ENCODE peak calls at places on chromosomes 11 and 22, in four cellular contexts. I is mucosa of descending colon, P is cardiac muscle cell, Y is psoas muscle. U is an unnamed sample.

GRCh38 chr22:19875061-19875530 is 20.4 kb upstream of the GNB1L start:
- DNase-seq in I (peak), P (no peak), Y (peak), U (no peak)

GRCh38 chr11:29449280-29450074 is 567.4 kb downstream of the KCNA4 start:
- DNase-seq in I (no peak), P (peak), Y (no peak), U (no peak)

GRCh38 chr22:36948273-36949055 is 35.0 kb downstream of the CSF2RB start:
- DNase-seq in I (no peak), P (no peak), Y (no peak), U (peak)

GRCh38 chr11:47047972-47048371 is 111.4 kb downstream of the CSTPP1 start:
- DNase-seq in I (no peak), P (no peak), Y (no peak), U (no peak)

GRCh38 chr22:27212617-27213177 is 555.3 kb downstream of the MIAT start:
- DNase-seq in I (no peak), P (peak), Y (peak), U (peak)

GRCh38 chr11:112613051-112613972 is 347.9 kb upstream of the NCAM1 start:
- DNase-seq in I (no peak), P (no peak), Y (no peak), U (peak)

GRCh38 chr11:87219266-87219665 is 181.5 kb downstream of the TMEM135 start:
- DNase-seq in I (no peak), P (peak), Y (no peak), U (no peak)

GRCh38 chr11:78564037-78564888 is 10.4 kb downstream of the NARS2 start:
- DNase-seq in I (no peak), P (peak), Y (no peak), U (peak)

GRCh38 chr11:128500488-128500887 is 86.9 kb downstream of the ETS1 start:
- DNase-seq in I (no peak), P (no peak), Y (no peak), U (no peak)

GRCh38 chr11:11978098-11978637 is 30.3 kb downstream of the DKK3 start:
- DNase-seq in I (no peak), P (no peak), Y (peak), U (no peak)

GRCh38 chr11:33945481-33946268 is 53.8 kb upstream of the LMO2 start:
- DNase-seq in I (no peak), P (peak), Y (no peak), U (no peak)

GRCh38 chr22:38776086-38776485 is 17.9 kb downstream of the DNAL4 start:
- DNase-seq in I (no peak), P (no peak), Y (no peak), U (no peak)

GRCh38 chr11:128471138-128471661 is 116.2 kb downstream of the ETS1 start:
- DNase-seq in I (peak), P (no peak), Y (no peak), U (no peak)

GRCh38 chr11:61891331-61892084 is at the start of gene FADS3:
- DNase-seq in I (peak), P (peak), Y (peak), U (peak)
- TF ChIP-seq CTCF in I (no peak), P (no peak), Y (no peak), U (no peak)

GRCh38 chr22:46827781-46828180 is 65.3 kb downstream of the TBC1D22A start:
- DNase-seq in I (peak), P (no peak), Y (no peak), U (no peak)

GRCh38 chr22:46825145-46825544 is 62.7 kb downstream of the TBC1D22A start:
- DNase-seq in I (peak), P (no peak), Y (no peak), U (no peak)

GRCh38 chr22:46826438-46826837 is 64.0 kb downstream of the TBC1D22A start:
- DNase-seq in I (no peak), P (no peak), Y (no peak), U (no peak)

GRCh38 chr22:46828323-46829139 is 66.1 kb downstream of the TBC1D22A start:
- DNase-seq in I (peak), P (no peak), Y (no peak), U (no peak)

GRCh38 chr22:46827072-46827780 is 64.8 kb downstream of the TBC1D22A start:
- DNase-seq in I (peak), P (peak), Y (no peak), U (no peak)
- TF ChIP-seq CTCF in I (no peak), P (no peak), Y (no peak), U (peak)

DNA sequence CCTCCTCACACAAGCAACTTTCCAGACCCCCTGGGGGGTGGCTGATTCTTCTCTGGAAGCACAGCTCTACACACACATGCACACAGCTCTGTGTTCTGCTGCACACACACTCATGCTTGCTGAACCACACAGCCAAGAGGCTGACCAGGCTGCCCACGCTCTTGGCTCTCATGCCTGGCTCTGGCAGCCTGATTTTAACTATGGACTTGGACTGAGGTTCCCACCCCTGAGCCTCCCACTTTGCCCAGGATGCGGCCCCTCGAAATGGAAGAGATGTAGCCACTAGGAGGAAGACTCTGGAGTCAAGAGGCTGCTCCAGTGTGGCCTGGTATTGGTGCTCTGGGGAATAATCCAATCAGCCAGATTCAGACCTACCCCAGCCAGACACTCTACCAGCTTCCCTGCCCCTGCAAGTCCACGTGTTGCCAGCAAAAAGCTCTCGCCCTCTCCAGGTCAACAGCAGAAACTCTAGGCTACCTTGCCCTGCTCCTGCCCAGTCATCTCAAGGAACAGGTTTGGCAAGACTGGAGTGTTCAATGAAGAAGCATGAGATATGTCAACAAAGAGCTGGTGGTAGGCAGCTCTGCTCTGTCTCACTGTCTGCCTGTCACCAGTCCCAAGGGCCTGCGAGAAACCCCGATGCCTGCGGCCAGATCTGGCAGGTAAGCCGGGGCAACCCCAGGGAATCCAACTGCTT is 8.8 kb upstream of the CASTOR1 start:
- DNase-seq in I (no peak), P (no peak), Y (no peak), U (no peak)
- TF ChIP-seq CTCF in I (no peak), P (no peak), Y (no peak), U (no peak)

DNA sequence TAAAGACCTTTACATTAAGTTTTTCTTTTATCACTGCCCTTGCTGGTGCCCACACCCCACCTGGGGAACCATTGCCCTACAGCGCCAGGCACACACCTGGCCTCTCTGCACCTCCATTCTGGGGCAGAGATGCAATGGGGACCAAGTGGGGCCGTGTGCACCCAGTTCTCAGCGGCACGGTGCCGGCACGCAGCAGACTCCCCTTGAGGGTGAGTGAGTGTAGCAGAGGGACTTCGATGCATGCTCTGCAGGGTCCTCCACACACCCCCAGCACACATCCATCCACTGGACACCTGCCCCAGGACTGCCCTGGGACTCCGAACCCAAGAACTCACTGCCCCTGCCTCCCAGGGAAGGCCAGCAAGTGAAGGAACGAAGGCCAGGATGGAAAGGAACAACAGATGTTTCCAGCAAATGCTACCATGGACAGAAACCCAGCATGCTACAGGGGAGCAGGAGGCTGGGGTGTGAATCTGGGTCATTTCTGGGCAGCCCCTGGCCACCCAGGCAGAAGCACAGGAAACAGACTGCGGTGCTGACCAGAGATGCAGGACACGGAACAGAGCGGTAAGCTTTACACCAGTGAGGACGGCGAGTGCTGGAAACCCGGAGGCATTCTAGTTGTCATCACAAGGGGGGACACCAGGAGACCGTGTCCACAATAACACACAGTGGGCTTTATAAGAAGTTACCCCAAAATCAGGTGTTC is 32.6 kb upstream of the MOB2 start:
- DNase-seq in I (peak), P (no peak), Y (peak), U (no peak)
- TF ChIP-seq CTCF in I (no peak), P (no peak), Y (no peak), U (no peak)

DNA sequence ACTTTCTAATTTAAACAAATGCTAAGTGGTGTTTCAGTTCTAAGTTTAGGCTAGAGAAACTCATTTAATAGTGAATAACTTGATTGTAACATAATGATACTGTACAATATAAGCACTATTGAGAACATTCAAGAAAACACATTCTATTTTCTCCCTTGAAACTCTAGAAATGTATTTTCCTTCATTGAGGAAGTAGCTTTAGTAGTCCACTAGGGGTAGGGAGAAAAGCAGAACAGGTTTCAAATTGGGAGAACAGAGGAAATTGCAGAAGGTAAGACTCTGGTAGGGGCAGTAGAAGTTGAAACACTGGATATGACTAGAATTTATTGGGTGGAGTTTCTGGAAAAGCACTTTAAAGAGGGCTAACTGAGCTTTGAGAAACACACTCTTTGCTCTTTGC is 31.6 kb upstream of the MPPED2 start:
- DNase-seq in I (no peak), P (no peak), Y (no peak), U (no peak)
- TF ChIP-seq CTCF in I (no peak), P (no peak), Y (no peak), U (no peak)

DNA sequence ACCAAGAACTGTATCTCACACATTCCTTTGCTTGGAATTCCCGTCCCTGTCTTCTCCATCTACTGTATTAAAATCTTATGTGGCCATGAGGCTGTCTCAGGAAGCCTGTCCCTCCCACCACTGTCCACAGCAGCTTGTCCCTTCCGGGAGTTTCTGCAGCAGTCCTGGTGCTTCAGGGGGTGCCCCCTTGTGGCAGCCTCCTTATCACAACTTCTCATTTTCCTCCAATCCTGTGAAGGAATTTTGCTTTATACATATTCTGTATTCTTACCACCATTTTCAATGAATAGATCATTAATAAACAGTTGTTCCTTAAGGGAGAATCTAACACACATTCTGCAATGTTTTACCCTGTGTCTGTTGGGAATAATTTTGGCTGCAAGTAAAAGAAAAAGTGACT is 220.4 kb upstream of the RAG2 start:
- DNase-seq in I (no peak), P (no peak), Y (no peak), U (no peak)
- TF ChIP-seq CTCF in I (no peak), P (peak), Y (no peak), U (peak)

GRCh38 chr11:44516688-44517301 is 48.7 kb upstream of the CD82 start:
- DNase-seq in I (no peak), P (no peak), Y (no peak), U (no peak)
- TF ChIP-seq CTCF in I (no peak), P (no peak), Y (no peak), U (no peak)

U was measured in HFFc6.